ENCODE peak calls at places on chromosome 19, in four cellular contexts. G is ascending aorta, E is PC-9, J is body of pancreas. V is an unnamed sample. For H3K36me3, the result is how much of the 10 kb centered on the place peaks cover.

GRCh38 chr19:16585808-16586476 is 13.7 kb upstream of the SLC35E1 start:
- DNase-seq in G (no peak), E (no peak), J (peak), V (no peak)

GRCh38 chr19:34300962-34301361 is 46.6 kb downstream of the GARRE1 start:
- DNase-seq in G (no peak), E (no peak), J (no peak), V (no peak)

GRCh38 chr19:6652214-6653094 is 17.5 kb downstream of the TNFSF14 start:
- DNase-seq in G (no peak), E (no peak), J (no peak), V (no peak)

GRCh38 chr19:10861118-10861651 is 10.2 kb upstream of the CARM1 start:
- DNase-seq in G (no peak), E (peak), J (peak), V (peak)

GRCh38 chr19:35154535-35155406 is at the start of gene FXYD5:
- DNase-seq in G (peak), E (peak), J (peak), V (peak)

GRCh38 chr19:28815257-28815656 is 397.7 kb downstream of the UQCRFS1 start:
- DNase-seq in G (no peak), E (no peak), J (no peak), V (no peak)

GRCh38 chr19:34276614-34277013 is 22.3 kb downstream of the GARRE1 start:
- DNase-seq in G (no peak), E (no peak), J (peak), V (no peak)

GRCh38 chr19:13069415-13070369 is 33.0 kb downstream of the LYL1 start:
- DNase-seq in G (no peak), E (no peak), J (no peak), V (peak)

GRCh38 chr19:10927691-10928562 is 512 bp downstream of the YIPF2 start:
- DNase-seq in G (no peak), E (no peak), J (peak), V (no peak)

GRCh38 chr19:42421591-42422031 is 5.6 kb downstream of the LIPE start:
- DNase-seq in G (peak), E (peak), J (peak), V (no peak)

DNA sequence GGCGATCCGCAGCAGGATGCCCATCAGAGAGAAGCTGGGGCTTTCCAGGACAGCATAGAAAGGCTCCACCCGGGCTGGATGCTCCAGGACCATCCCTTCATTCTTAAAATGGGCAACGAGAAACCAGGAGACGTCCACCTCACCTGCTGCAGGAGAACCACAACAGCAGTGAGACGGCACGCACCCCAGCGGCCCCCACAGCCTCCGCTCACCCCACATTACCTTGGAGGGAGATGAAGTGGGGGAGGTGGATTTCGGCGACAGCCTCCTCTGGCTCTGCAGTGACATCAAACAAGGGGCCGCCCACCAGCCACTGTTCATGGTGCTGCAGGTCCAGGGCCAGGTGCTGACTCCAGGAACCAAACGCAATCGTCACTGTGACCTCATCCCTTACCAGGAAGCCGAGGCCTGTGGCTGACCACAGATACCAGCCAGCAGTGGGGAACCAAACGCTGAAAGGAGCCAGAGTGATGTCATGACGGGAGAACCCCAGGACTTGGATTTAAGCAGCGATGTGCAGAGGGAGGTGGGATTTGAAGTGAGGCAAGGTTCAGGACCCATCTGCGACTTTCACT is 25.1 kb downstream of the CARD8 start:
- DNase-seq in G (no peak), E (no peak), J (no peak), V (no peak)
- H3K36me3 ChIP-seq in G (half or more), E (under half), J (under half), V (under half)

DNA sequence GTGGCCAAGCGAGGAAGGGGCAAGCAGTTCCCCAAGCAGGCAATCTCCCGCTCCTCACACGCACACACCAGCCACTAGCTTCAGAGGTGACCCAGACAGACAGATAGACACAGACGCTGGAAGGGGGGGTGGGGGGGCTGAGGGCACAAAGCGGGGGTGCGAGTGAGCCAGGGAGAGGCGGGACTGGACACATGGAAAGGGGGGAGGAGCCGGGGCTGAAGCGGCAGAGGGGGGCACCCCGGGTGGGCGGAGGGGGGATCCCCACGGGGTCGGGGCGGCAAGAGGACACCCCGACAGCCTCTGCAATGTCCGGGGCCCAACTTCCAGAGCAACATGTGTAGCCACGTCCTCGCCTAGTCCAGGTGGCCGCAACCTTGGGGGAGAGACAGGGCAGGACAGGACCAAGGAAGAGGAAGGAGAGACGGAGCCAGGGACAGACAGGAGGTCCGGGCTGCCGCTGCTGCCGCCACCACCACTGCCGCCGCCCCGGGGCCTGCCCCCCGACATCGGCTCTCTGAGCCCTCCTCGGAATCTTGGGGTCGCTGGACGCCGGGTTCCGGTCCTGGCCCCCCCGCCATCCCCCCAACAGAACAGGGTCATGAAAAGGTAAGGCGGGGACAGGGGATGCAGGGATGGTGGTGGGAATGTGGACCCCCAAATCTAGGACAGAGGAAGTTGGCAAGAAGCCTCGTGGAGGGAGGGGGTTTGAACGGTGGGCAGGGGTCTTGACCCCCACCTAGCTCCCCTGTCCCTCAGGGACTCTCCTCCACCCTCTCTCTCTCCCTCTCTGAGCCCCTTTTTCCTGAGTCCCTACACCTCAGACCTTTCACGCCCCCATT is 1.1 kb downstream of the GRIN2D start:
- DNase-seq in G (no peak), E (no peak), J (no peak), V (no peak)
- H3K4me3 ChIP-seq in G (peak), E (no peak), J (no peak), V (peak)

GRCh38 chr19:51884713-51885112 is 3.0 kb downstream of the ZNF577 start:
- DNase-seq in G (no peak), E (no peak), J (no peak), V (no peak)

GRCh38 chr19:51889934-51890333 is 2.2 kb upstream of the ZNF577 start:
- DNase-seq in G (no peak), E (no peak), J (no peak), V (no peak)

GRCh38 chr19:51891193-51891747 is 3.5 kb upstream of the ZNF577 start:
- DNase-seq in G (no peak), E (no peak), J (no peak), V (no peak)

GRCh38 chr19:51882518-51882917 is 5.2 kb downstream of the ZNF577 start:
- DNase-seq in G (no peak), E (no peak), J (no peak), V (no peak)

DNA sequence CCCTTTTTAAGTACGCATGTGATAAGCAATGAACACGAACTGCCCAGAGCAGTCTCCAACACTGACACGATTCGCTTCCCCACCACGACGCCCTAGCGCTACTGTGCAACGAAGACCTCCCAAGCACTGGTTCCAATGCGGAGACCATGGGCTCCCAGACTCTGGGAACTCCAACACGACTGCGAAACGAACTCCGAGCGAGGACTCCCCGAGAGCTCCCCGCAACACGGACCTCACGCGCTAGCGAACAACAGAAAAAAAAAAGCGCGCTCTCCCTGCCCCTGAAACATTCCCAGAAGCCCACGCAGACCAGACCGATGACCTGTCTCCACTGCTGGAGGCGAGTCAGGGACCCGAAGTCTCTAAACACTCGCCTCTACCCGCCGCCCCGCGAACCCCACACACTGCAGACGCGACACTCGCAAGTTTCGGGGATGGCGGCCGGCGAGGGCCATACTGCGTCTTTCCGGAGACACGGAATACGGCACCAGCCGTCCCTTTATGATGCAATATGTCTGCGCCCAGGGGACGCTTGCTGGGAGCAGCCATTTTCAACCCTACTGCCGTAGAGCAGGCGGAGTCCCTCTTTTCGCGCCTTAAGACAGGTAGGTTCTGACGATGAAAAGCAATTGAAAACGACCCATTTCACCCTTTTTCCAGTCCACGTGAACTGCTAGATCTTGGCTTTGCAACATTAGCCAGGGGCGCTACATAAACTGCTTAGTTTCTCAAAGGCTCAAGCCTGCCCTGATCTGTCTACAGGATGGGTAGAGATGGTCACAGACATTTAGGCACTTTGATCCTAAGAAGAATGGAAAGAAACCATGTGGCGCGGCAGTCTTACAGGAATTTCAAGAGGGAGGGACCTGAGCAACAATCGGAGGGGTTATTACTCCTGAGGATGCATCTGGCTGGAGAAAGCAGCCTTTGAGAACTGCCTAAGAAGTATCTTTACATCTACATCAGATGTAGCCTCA is at the start of gene ZNF577:
- DNase-seq in G (peak), E (no peak), J (peak), V (peak)
- H3K36me3 ChIP-seq in G (under half), E (half or more), J (under half), V (under half)

GRCh38 chr19:5017235-5017634 is 48.3 kb downstream of the KDM4B start:
- DNase-seq in G (no peak), E (no peak), J (no peak), V (no peak)

GRCh38 chr19:5016781-5017180 is 47.9 kb downstream of the KDM4B start:
- DNase-seq in G (no peak), E (no peak), J (no peak), V (no peak)

GRCh38 chr19:5016268-5016667 is 47.4 kb downstream of the KDM4B start:
- DNase-seq in G (no peak), E (no peak), J (no peak), V (no peak)

GRCh38 chr19:5020368-5020767 is 51.5 kb downstream of the KDM4B start:
- DNase-seq in G (no peak), E (no peak), J (no peak), V (no peak)

GRCh38 chr19:5018224-5019015 is 49.5 kb downstream of the KDM4B start:
- DNase-seq in G (no peak), E (no peak), J (no peak), V (no peak)
- H3K4me3 ChIP-seq in G (no peak), E (no peak), J (no peak), V (no peak)

GRCh38 chr19:40339018-40339728 is 9.0 kb downstream of the C19orf47 start:
- DNase-seq in G (no peak), E (no peak), J (no peak), V (no peak)
- H3K36me3 ChIP-seq in G (under half), E (under half), J (under half), V (under half)

GRCh38 chr19:40281381-40282208 is 3.5 kb downstream of the AKT2 start:
- DNase-seq in G (no peak), E (no peak), J (no peak), V (no peak)
- H3K4me3 ChIP-seq in G (no peak), E (no peak), J (no peak), V (no peak)

DNA sequence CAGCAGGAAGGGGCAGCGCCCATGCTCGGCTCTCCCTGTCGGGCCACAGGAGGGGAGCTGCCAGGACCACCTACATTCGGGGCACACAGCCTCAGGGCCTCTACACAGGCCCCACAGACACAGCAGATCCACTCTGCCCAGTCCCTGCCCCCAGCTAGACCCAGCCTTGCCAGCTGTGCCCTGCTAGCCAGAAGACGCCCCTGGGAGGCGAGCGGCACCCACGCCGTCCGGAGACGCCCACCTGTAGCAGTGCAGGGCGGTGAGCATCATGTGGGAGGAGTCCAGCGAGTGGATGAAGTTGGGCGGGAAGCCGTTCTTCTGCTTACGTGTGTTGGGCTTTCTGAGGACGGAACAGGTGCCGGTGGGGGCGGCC is 15.1 kb downstream of the POLRMT start:
- DNase-seq in G (no peak), E (no peak), J (no peak), V (no peak)
- H3K36me3 ChIP-seq in G (half or more), E (under half), J (under half), V (under half)

GRCh38 chr19:50897191-50897607 is 14.0 kb downstream of the KLK4 start:
- DNase-seq in G (no peak), E (no peak), J (no peak), V (no peak)
- H3K4me3 ChIP-seq in G (no peak), E (no peak), J (no peak), V (no peak)

DNA sequence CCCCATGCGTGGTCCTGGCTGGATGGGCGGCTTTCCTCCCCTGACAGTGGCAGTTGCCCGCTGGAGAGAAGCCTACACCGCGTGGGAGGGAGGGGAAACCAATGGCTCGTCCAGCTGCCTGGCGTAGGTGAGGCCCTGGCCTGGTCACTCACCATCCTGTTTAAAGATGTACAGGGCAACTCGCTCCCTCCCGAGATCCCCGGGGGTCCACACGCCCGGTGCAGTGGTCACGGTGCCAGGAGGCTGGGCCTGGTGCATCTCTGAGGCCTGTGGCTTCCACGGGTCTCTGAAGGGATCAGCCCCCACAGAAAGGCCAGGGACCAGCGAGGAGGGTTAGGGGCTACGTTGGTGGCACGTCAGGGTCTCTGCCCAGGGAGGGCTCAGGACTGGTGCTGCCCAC is 156.5 kb downstream of the KDM4B start:
- DNase-seq in G (no peak), E (no peak), J (no peak), V (no peak)
- H3K36me3 ChIP-seq in G (under half), E (under half), J (under half), V (under half)

GRCh38 chr19:15293751-15294505 is 38.4 kb downstream of the BRD4 start:
- DNase-seq in G (no peak), E (no peak), J (no peak), V (no peak)

GRCh38 chr19:15296841-15297415 is 35.4 kb downstream of the BRD4 start:
- DNase-seq in G (no peak), E (no peak), J (no peak), V (peak)

GRCh38 chr19:15292847-15293582 is 39.3 kb downstream of the BRD4 start:
- DNase-seq in G (no peak), E (no peak), J (peak), V (no peak)

GRCh38 chr19:15296353-15296752 is 36.0 kb downstream of the BRD4 start:
- DNase-seq in G (no peak), E (no peak), J (no peak), V (no peak)

GRCh38 chr19:15294591-15294990 is 37.7 kb downstream of the BRD4 start:
- DNase-seq in G (no peak), E (no peak), J (no peak), V (no peak)
- H3K4me3 ChIP-seq in G (peak), E (no peak), J (no peak), V (no peak)

V was measured in Caco-2.